ENCODE peak calls at places on chromosomes 13 and 19, in seven cellular contexts. S is heart left ventricle, C is astrocyte, A is PC-9, T is stomach, F is testis, J is colonic mucosa. O is an unnamed sample.

GRCh38 chr13:60431108-60431700 is 34.2 kb downstream of the TDRD3 start:
- DNase-seq in J (no peak), T (no peak), F (no peak), A (peak; percentile 63), S (no peak), C (peak; percentile 50), O (no peak)

GRCh38 chr13:113821847-113822246 is 42.0 kb downstream of the GAS6 start:
- DNase-seq in C (no peak), J (no peak), A (no peak), F (no peak), S (no peak), T (no peak), O (no peak)

GRCh38 chr13:32751340-32751739 is 165.1 kb downstream of the PDS5B start:
- DNase-seq in A (no peak), J (no peak), S (no peak), T (no peak), C (no peak), F (no peak), O (no peak)

GRCh38 chr13:35925669-35926068 is 205.5 kb downstream of the DCLK1 start:
- DNase-seq in T (no peak), S (no peak), A (no peak), J (no peak), C (peak; percentile 67), F (no peak), O (no peak)

GRCh38 chr19:54030895-54031586 is 32.7 kb downstream of the VSTM1 start:
- DNase-seq in F (no peak), T (no peak), S (no peak), C (no peak), A (no peak), J (no peak), O (no peak)

GRCh38 chr19:49155830-49156346 is 692 bp upstream of the HRC start:
- DNase-seq in C (no peak), A (no peak), S (peak; percentile 80), T (no peak), J (no peak), F (no peak), O (no peak)

GRCh38 chr19:38250821-38251563 is 5.2 kb downstream of the PPP1R14A start:
- DNase-seq in F (peak; percentile 95), A (no peak), J (peak; percentile 80), S (peak; percentile 91), C (no peak), T (peak; percentile 60), O (peak; percentile 84)

GRCh38 chr19:12800873-12801465 is 631 bp downstream of the PRDX2 start:
- DNase-seq in F (peak; percentile 25), S (peak; percentile 30), A (no peak), J (peak; percentile 44), C (no peak), T (no peak), O (peak; percentile 84)

GRCh38 chr13:112972867-112973576 is 4.0 kb downstream of the MCF2L start:
- DNase-seq in F (no peak), C (no peak), J (no peak), S (peak; percentile 48), A (no peak), T (peak; percentile 53), O (peak; percentile 64)

DNA sequence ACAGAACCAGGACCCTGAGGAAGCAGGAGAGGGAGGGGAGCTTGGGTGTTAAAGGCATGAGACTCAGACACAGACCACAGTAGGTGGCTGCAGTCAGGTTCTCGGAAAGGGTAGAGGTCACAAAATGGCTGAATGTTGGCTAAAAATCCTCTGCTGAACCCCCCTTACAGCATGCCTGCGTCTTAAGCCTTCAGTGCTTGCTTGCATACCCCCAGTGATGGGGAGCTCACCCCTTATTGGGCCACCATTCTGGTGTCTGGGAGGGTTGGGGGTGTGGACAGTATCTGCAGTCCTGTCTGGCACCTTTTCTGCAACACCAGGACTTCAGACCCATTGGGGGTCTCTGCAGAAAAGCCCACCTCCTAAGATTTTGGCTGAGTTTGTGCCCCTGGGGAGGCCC is 14.2 kb upstream of the B3GNT3 start:
- DNase-seq in J (no peak), C (no peak), F (no peak), A (no peak), T (no peak), S (no peak), O (no peak)
- H3K36me3 ChIP-seq in J (no peaks in the 10 kb centered on the region), C (no peaks in the 10 kb centered on the region), F (no peaks in the 10 kb centered on the region), A (peaks cover 10% of the 10 kb centered on the region), T (peaks cover 10% of the 10 kb centered on the region), S (no peaks in the 10 kb centered on the region), O (peaks cover 16% of the 10 kb centered on the region)

GRCh38 chr19:46404039-46404883 is 9.1 kb downstream of the CCDC8 start:
- DNase-seq in J (peak; percentile 82), S (peak; percentile 48), A (no peak), F (peak; percentile 87), C (peak; percentile 33), T (peak; percentile 35), O (peak; percentile 61)
- TF ChIP-seq CTCF in J (no peak), S (peak; percentile 17), A (no peak), F (peak; percentile 24), C (no peak), T (no peak), O (peak; percentile 21)

DNA sequence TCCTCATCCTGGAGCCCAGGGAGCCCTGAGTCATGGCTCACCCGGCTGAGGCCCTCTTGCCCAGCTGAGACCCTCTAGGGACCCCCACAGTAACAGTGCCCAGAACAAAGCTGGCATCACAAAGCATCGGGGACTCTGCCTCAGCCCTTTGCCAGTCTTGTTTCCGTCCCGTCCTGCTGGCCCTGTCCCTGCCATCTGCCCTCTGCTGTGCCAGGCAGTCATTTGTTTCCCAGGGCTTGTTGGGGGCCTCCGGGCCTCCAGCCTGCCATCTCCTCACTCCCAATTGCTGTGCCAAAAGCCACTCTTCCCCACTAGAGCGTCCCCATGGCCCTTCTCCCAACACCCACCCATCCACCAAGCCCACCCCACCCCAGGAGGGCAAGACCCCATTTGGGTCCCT is 64.2 kb downstream of the SMARCA4 start:
- DNase-seq in T (no peak), S (no peak), A (no peak), J (no peak), C (no peak), F (no peak), O (no peak)
- H3K36me3 ChIP-seq in T (peaks cover 100% of the 10 kb centered on the region), S (no peaks in the 10 kb centered on the region), A (peaks cover 30% of the 10 kb centered on the region), J (peaks cover 11% of the 10 kb centered on the region), C (peaks cover 27% of the 10 kb centered on the region), F (no peaks in the 10 kb centered on the region), O (no peaks in the 10 kb centered on the region)

DNA sequence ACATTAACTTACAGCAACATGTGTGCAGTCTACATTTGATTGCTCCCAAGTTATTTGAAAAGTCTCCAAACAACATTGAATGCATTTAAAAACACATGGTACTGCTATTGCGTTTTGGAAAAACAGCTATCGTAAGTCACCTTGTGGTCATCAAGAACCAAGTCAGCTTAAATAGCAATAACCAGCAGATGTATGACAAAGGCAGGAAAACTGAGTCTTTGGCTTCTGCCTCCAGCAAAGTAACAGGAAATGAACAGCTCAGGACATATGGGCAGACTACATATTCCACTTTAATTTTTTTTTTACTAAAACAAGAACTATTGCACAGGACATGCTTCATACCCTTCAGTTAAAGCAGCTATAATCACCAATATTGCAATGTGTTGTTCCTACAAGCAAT is 580.6 kb upstream of the SPRY2 start:
- DNase-seq in S (no peak), C (no peak), T (no peak), F (no peak), A (no peak), J (no peak), O (no peak)
- TF ChIP-seq CTCF in S (no peak), C (no peak), T (no peak), F (no peak), A (no peak), J (no peak), O (no peak)

GRCh38 chr19:4357095-4357797 is 13.9 kb downstream of the MPND start:
- DNase-seq in F (no peak), A (no peak), S (no peak), J (no peak), C (no peak), T (no peak), O (peak; percentile 70)
- H3K36me3 ChIP-seq in F (no peaks in the 10 kb centered on the region), A (no peaks in the 10 kb centered on the region), S (no peaks in the 10 kb centered on the region), J (peaks cover 9% of the 10 kb centered on the region), C (no peaks in the 10 kb centered on the region), T (peaks cover 83% of the 10 kb centered on the region), O (peaks cover 44% of the 10 kb centered on the region)

GRCh38 chr19:30664358-30665058 is 292.3 kb downstream of the ZNF536 start:
- DNase-seq in A (no peak), C (no peak), T (peak; percentile 58), S (no peak), J (no peak), F (peak; percentile 78), O (peak; percentile 46)
- TF ChIP-seq CTCF in A (no peak), C (peak; percentile 33), T (no peak), S (peak; percentile 28), J (no peak), F (peak; percentile 9), O (no peak)

DNA sequence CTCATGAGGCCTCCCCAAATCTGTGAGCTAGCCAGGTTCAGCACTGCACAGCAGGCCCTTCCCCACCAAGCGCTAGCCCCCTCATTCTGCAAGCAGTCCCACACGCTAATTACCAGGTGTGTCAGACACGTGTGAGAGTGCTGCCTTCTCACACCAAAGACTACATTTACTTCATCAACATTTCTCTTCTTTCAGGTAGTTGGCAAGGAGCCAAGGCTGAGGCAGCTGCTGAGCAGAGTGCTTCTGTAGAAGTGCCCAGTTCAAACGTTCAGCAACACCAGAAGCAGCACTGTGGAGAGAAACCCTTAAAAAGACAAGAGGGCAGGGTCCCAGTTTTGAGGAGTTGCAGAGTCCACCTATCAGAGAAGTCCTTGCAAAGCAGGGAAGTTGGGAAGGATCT is 6.4 kb downstream of the ZNF773 start:
- DNase-seq in J (no peak), A (no peak), T (no peak), S (no peak), C (no peak), F (no peak), O (no peak)
- H3K36me3 ChIP-seq in J (peaks cover 12% of the 10 kb centered on the region), A (peaks cover 61% of the 10 kb centered on the region), T (peaks cover 69% of the 10 kb centered on the region), S (no peaks in the 10 kb centered on the region), C (peaks cover 26% of the 10 kb centered on the region), F (no peaks in the 10 kb centered on the region), O (peaks cover 46% of the 10 kb centered on the region)

GRCh38 chr13:52738719-52739467 is 727 bp downstream of the CNMD start:
- DNase-seq in A (no peak), J (no peak), F (peak; percentile 44), S (peak; percentile 18), C (no peak), T (no peak), O (peak; percentile 74)
- TF ChIP-seq CTCF in A (no peak), J (no peak), F (no peak), S (peak; percentile 61), C (peak; percentile 18), T (no peak), O (peak; percentile 60)